ENCODE peak calls at places on chromosomes 3 and 15, in five cellular contexts. One of them, this sample, is unnamed.

GRCh38 chr3:62159693-62160092 is 213.7 kb downstream of the FEZF2 start:
- DNase-seq in CD8-positive, alpha-beta memory T cell: no peak
- DNase-seq in endothelial cell: no peak
- DNase-seq in activated CD8-positive, alpha-beta memory T cell treated with anti-CD3 and anti-CD28 coated beads, Interleukin-2, amount 50 U/mL, for 48 hours: no peak
- DNase-seq in fibroblast of villous mesenchyme: peak
- DNase-seq in this sample: no peak

GRCh38 chr3:61682671-61683408 is 121.5 kb downstream of the PTPRG start:
- DNase-seq in CD8-positive, alpha-beta memory T cell: no peak
- DNase-seq in endothelial cell: no peak
- DNase-seq in activated CD8-positive, alpha-beta memory T cell treated with anti-CD3 and anti-CD28 coated beads, Interleukin-2, amount 50 U/mL, for 48 hours: no peak
- DNase-seq in fibroblast of villous mesenchyme: peak
- DNase-seq in this sample: no peak

GRCh38 chr3:20080956-20081554 is 40.8 kb downstream of the KAT2B start:
- DNase-seq in CD8-positive, alpha-beta memory T cell: peak
- DNase-seq in endothelial cell: no peak
- DNase-seq in activated CD8-positive, alpha-beta memory T cell treated with anti-CD3 and anti-CD28 coated beads, Interleukin-2, amount 50 U/mL, for 48 hours: no peak
- DNase-seq in fibroblast of villous mesenchyme: no peak
- DNase-seq in this sample: peak

GRCh38 chr15:43274136-43274535 is 7.4 kb upstream of the TGM5 start:
- DNase-seq in CD8-positive, alpha-beta memory T cell: no peak
- DNase-seq in endothelial cell: no peak
- DNase-seq in activated CD8-positive, alpha-beta memory T cell treated with anti-CD3 and anti-CD28 coated beads, Interleukin-2, amount 50 U/mL, for 48 hours: no peak
- DNase-seq in fibroblast of villous mesenchyme: no peak
- DNase-seq in this sample: peak

GRCh38 chr3:151085889-151086483 is 522 bp downstream of the MED12L start:
- DNase-seq in CD8-positive, alpha-beta memory T cell: no peak
- DNase-seq in endothelial cell: peak
- DNase-seq in activated CD8-positive, alpha-beta memory T cell treated with anti-CD3 and anti-CD28 coated beads, Interleukin-2, amount 50 U/mL, for 48 hours: peak
- DNase-seq in fibroblast of villous mesenchyme: no peak
- DNase-seq in this sample: no peak

GRCh38 chr3:13213490-13213889 is 140.3 kb upstream of the IQSEC1 start:
- DNase-seq in CD8-positive, alpha-beta memory T cell: no peak
- DNase-seq in endothelial cell: no peak
- DNase-seq in activated CD8-positive, alpha-beta memory T cell treated with anti-CD3 and anti-CD28 coated beads, Interleukin-2, amount 50 U/mL, for 48 hours: no peak
- DNase-seq in fibroblast of villous mesenchyme: no peak
- DNase-seq in this sample: no peak

GRCh38 chr3:127324913-127325629 is 37.2 kb upstream of the PRR20G start:
- DNase-seq in CD8-positive, alpha-beta memory T cell: no peak
- DNase-seq in endothelial cell: no peak
- DNase-seq in activated CD8-positive, alpha-beta memory T cell treated with anti-CD3 and anti-CD28 coated beads, Interleukin-2, amount 50 U/mL, for 48 hours: no peak
- DNase-seq in fibroblast of villous mesenchyme: peak
- DNase-seq in this sample: no peak

GRCh38 chr15:35937380-35937779 is 391.4 kb upstream of the DPH6 start:
- DNase-seq in CD8-positive, alpha-beta memory T cell: no peak
- DNase-seq in endothelial cell: no peak
- DNase-seq in activated CD8-positive, alpha-beta memory T cell treated with anti-CD3 and anti-CD28 coated beads, Interleukin-2, amount 50 U/mL, for 48 hours: no peak
- DNase-seq in fibroblast of villous mesenchyme: no peak
- DNase-seq in this sample: no peak

GRCh38 chr15:24966364-24967103 is 11.7 kb downstream of the SNRPN start:
- DNase-seq in CD8-positive, alpha-beta memory T cell: no peak
- DNase-seq in endothelial cell: no peak
- DNase-seq in activated CD8-positive, alpha-beta memory T cell treated with anti-CD3 and anti-CD28 coated beads, Interleukin-2, amount 50 U/mL, for 48 hours: no peak
- DNase-seq in fibroblast of villous mesenchyme: no peak
- DNase-seq in this sample: no peak

GRCh38 chr3:186593862-186594261 is 19.0 kb upstream of the AHSG start:
- DNase-seq in CD8-positive, alpha-beta memory T cell: no peak
- DNase-seq in endothelial cell: no peak
- DNase-seq in activated CD8-positive, alpha-beta memory T cell treated with anti-CD3 and anti-CD28 coated beads, Interleukin-2, amount 50 U/mL, for 48 hours: no peak
- DNase-seq in fibroblast of villous mesenchyme: no peak
- DNase-seq in this sample: no peak

GRCh38 chr3:10941972-10942371 is 50.6 kb upstream of the SLC6A1 start:
- DNase-seq in CD8-positive, alpha-beta memory T cell: no peak
- DNase-seq in endothelial cell: peak
- DNase-seq in activated CD8-positive, alpha-beta memory T cell treated with anti-CD3 and anti-CD28 coated beads, Interleukin-2, amount 50 U/mL, for 48 hours: peak
- DNase-seq in fibroblast of villous mesenchyme: no peak
- DNase-seq in this sample: no peak

GRCh38 chr15:45469027-45469426 is 53.5 kb downstream of the SLC30A4 start:
- DNase-seq in CD8-positive, alpha-beta memory T cell: no peak
- DNase-seq in endothelial cell: no peak
- DNase-seq in activated CD8-positive, alpha-beta memory T cell treated with anti-CD3 and anti-CD28 coated beads, Interleukin-2, amount 50 U/mL, for 48 hours: no peak
- DNase-seq in fibroblast of villous mesenchyme: no peak
- DNase-seq in this sample: no peak

GRCh38 chr3:146817705-146818104 is 212.6 kb upstream of the PLSCR5 start:
- DNase-seq in CD8-positive, alpha-beta memory T cell: no peak
- DNase-seq in endothelial cell: no peak
- DNase-seq in activated CD8-positive, alpha-beta memory T cell treated with anti-CD3 and anti-CD28 coated beads, Interleukin-2, amount 50 U/mL, for 48 hours: no peak
- DNase-seq in fibroblast of villous mesenchyme: peak
- DNase-seq in this sample: no peak

GRCh38 chr15:56369234-56369633 is 4.0 kb downstream of the TEX9 start:
- DNase-seq in CD8-positive, alpha-beta memory T cell: no peak
- DNase-seq in endothelial cell: no peak
- DNase-seq in activated CD8-positive, alpha-beta memory T cell treated with anti-CD3 and anti-CD28 coated beads, Interleukin-2, amount 50 U/mL, for 48 hours: no peak
- DNase-seq in fibroblast of villous mesenchyme: no peak
- DNase-seq in this sample: no peak

GRCh38 chr3:194268659-194269487 is 82.3 kb downstream of the CPN2 start:
- DNase-seq in CD8-positive, alpha-beta memory T cell: peak
- DNase-seq in endothelial cell: no peak
- DNase-seq in activated CD8-positive, alpha-beta memory T cell treated with anti-CD3 and anti-CD28 coated beads, Interleukin-2, amount 50 U/mL, for 48 hours: peak
- DNase-seq in fibroblast of villous mesenchyme: no peak
- DNase-seq in this sample: peak

GRCh38 chr15:55816017-55816416 is 73.1 kb upstream of the PRTG start:
- DNase-seq in CD8-positive, alpha-beta memory T cell: no peak
- DNase-seq in endothelial cell: no peak
- DNase-seq in activated CD8-positive, alpha-beta memory T cell treated with anti-CD3 and anti-CD28 coated beads, Interleukin-2, amount 50 U/mL, for 48 hours: no peak
- DNase-seq in fibroblast of villous mesenchyme: peak
- DNase-seq in this sample: no peak

GRCh38 chr3:19396726-19397125 is 248.4 kb downstream of the KCNH8 start:
- DNase-seq in CD8-positive, alpha-beta memory T cell: no peak
- DNase-seq in endothelial cell: no peak
- DNase-seq in activated CD8-positive, alpha-beta memory T cell treated with anti-CD3 and anti-CD28 coated beads, Interleukin-2, amount 50 U/mL, for 48 hours: no peak
- DNase-seq in fibroblast of villous mesenchyme: no peak
- DNase-seq in this sample: no peak

GRCh38 chr3:113148307-113148703 is 63.1 kb upstream of the BOC start:
- DNase-seq in CD8-positive, alpha-beta memory T cell: no peak
- DNase-seq in endothelial cell: no peak
- DNase-seq in activated CD8-positive, alpha-beta memory T cell treated with anti-CD3 and anti-CD28 coated beads, Interleukin-2, amount 50 U/mL, for 48 hours: no peak
- DNase-seq in fibroblast of villous mesenchyme: no peak
- DNase-seq in this sample: no peak

GRCh38 chr3:143736651-143737050 is 111.6 kb downstream of the SLC9A9 start:
- DNase-seq in CD8-positive, alpha-beta memory T cell: no peak
- DNase-seq in endothelial cell: no peak
- DNase-seq in activated CD8-positive, alpha-beta memory T cell treated with anti-CD3 and anti-CD28 coated beads, Interleukin-2, amount 50 U/mL, for 48 hours: no peak
- DNase-seq in fibroblast of villous mesenchyme: peak
- DNase-seq in this sample: no peak

GRCh38 chr3:39106281-39107055 is 959 bp downstream of the GORASP1 start:
- DNase-seq in CD8-positive, alpha-beta memory T cell: no peak
- DNase-seq in endothelial cell: no peak
- DNase-seq in activated CD8-positive, alpha-beta memory T cell treated with anti-CD3 and anti-CD28 coated beads, Interleukin-2, amount 50 U/mL, for 48 hours: peak
- DNase-seq in fibroblast of villous mesenchyme: peak
- DNase-seq in this sample: no peak

GRCh38 chr3:9947025-9947995 is 4.9 kb downstream of the PRRT3 start:
- DNase-seq in CD8-positive, alpha-beta memory T cell: no peak
- DNase-seq in endothelial cell: peak
- DNase-seq in activated CD8-positive, alpha-beta memory T cell treated with anti-CD3 and anti-CD28 coated beads, Interleukin-2, amount 50 U/mL, for 48 hours: no peak
- DNase-seq in fibroblast of villous mesenchyme: peak
- DNase-seq in this sample: peak

GRCh38 chr3:170418422-170419300 is at the start of gene CLDN11:
- DNase-seq in CD8-positive, alpha-beta memory T cell: no peak
- DNase-seq in endothelial cell: peak
- DNase-seq in activated CD8-positive, alpha-beta memory T cell treated with anti-CD3 and anti-CD28 coated beads, Interleukin-2, amount 50 U/mL, for 48 hours: no peak
- DNase-seq in fibroblast of villous mesenchyme: peak
- DNase-seq in this sample: no peak

GRCh38 chr15:78201281-78202190 is 32.8 kb downstream of the ACSBG1 start:
- DNase-seq in CD8-positive, alpha-beta memory T cell: no peak
- DNase-seq in endothelial cell: no peak
- DNase-seq in activated CD8-positive, alpha-beta memory T cell treated with anti-CD3 and anti-CD28 coated beads, Interleukin-2, amount 50 U/mL, for 48 hours: peak
- DNase-seq in fibroblast of villous mesenchyme: no peak
- DNase-seq in this sample: no peak

This sample was measured in left lobe of liver.